ENCODE peak calls at places on chromosomes 7 and 10, in ten cellular contexts. X, F, Q, U, L, G, R, N, P and V are unnamed samples.
A peak's percentile ranks its signal among the peaks of the same experiment; 100 is the strongest.

GRCh38 chr10:78267598-78267997 is 233.9 kb downstream of the RPS24 start:
- DNase-seq in X (peak; percentile 30), F (peak; percentile 61), Q (no peak), U (no peak), L (no peak), G (no peak), R (no peak), N (no peak), P (no peak), V (no peak)

GRCh38 chr10:29858352-29859267 is 200.8 kb downstream of the JCAD start:
- DNase-seq in X (peak; percentile 73), F (peak; percentile 80), Q (peak; percentile 73), U (peak; percentile 90), L (peak; percentile 86), G (peak; percentile 36), R (peak; percentile 71), N (peak; percentile 46), P (no peak), V (no peak)

GRCh38 chr7:151831606-151832005 is 45.3 kb downstream of the PRKAG2 start:
- DNase-seq in X (no peak), F (no peak), Q (no peak), U (no peak), L (peak; percentile 45), G (no peak), R (no peak), N (no peak), P (no peak), V (peak; percentile 44)

GRCh38 chr7:9026121-9026520 is 592.7 kb downstream of the NXPH1 start:
- DNase-seq in X (no peak), F (no peak), Q (no peak), U (no peak), L (no peak), G (no peak), R (no peak), N (no peak), P (no peak), V (no peak)

GRCh38 chr7:91832493-91833045 is 47.9 kb downstream of the MTERF1 start:
- DNase-seq in X (no peak), F (peak; percentile 25), Q (no peak), U (no peak), L (no peak), G (no peak), R (no peak), N (no peak), P (no peak), V (no peak)

GRCh38 chr10:56116684-56117083 is 244.4 kb downstream of the ZWINT start:
- DNase-seq in X (peak; percentile 9), F (no peak), Q (no peak), U (no peak), L (no peak), G (no peak), R (no peak), N (no peak), P (no peak), V (no peak)

GRCh38 chr7:47314728-47315601 is 266.9 kb downstream of the TNS3 start:
- DNase-seq in X (no peak), F (peak; percentile 53), Q (peak; percentile 78), U (no peak), L (peak; percentile 75), G (peak; percentile 51), R (peak; percentile 58), N (no peak), P (no peak), V (no peak)

GRCh38 chr10:33487014-33487776 is 152.7 kb upstream of the NRP1 start:
- DNase-seq in X (no peak), F (peak; percentile 23), Q (no peak), U (no peak), L (no peak), G (no peak), R (no peak), N (no peak), P (no peak), V (no peak)

GRCh38 chr7:70719120-70719519 is 412.8 kb upstream of the GALNT17 start:
- DNase-seq in X (no peak), F (no peak), Q (no peak), U (no peak), L (no peak), G (no peak), R (no peak), N (no peak), P (no peak), V (no peak)

GRCh38 chr7:70717553-70718248 is 414.2 kb upstream of the GALNT17 start:
- DNase-seq in X (no peak), F (no peak), Q (no peak), U (no peak), L (no peak), G (no peak), R (no peak), N (no peak), P (no peak), V (no peak)

GRCh38 chr7:70721500-70721899 is 410.4 kb upstream of the GALNT17 start:
- DNase-seq in X (no peak), F (no peak), Q (no peak), U (no peak), L (no peak), G (no peak), R (no peak), N (no peak), P (no peak), V (no peak)

GRCh38 chr7:70723339-70723738 is 408.6 kb upstream of the GALNT17 start:
- DNase-seq in X (no peak), F (no peak), Q (no peak), U (no peak), L (no peak), G (no peak), R (no peak), N (no peak), P (no peak), V (no peak)

DNA sequence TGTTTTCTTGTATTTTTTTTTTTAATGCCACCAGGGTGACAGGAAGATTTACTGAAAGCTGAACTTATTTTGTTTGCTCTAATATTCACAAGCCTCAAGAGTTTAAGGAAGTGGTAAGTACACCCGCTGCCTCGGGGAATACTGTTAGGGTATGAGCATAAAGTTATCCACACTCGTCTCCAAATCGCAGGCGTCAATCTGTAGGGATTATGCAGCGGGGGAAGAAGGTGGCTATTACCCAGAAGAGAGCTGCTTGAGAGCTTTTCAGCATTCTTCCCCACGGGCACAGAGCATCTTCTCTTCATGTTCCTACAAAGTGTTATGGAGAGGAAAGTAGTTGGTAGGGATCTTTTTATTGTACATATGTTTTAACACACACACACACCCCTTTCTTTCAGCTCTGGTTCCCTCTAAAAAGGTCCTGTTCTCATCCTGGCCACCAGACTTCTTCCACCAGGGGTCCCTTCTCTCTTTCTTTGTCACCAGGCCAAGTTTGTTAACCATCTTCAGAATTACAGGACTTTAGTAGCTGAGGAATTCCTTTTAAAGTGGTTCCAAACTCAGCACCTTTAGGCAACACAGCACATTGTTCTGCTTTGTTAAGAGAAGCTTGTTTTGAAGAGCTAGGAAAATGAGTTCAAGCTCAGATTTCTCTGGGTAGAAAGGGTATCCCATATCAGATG is 411.6 kb upstream of the GALNT17 start:
- DNase-seq in X (no peak), F (no peak), Q (no peak), U (no peak), L (no peak), G (no peak), R (no peak), N (no peak), P (no peak), V (no peak)
- H3K4me3 ChIP-seq in X (no peak overlapping the region), F (no peak overlapping the region), Q (no peak overlapping the region), U (no peak overlapping the region), L (no peak overlapping the region), G (no peak overlapping the region), R (no peak overlapping the region), N (no peak overlapping the region), P (no peak overlapping the region), V (no peak overlapping the region)

GRCh38 chr10:58513189-58514101 is 773 bp downstream of the BICC1 start:
- DNase-seq in X (peak; percentile 42), F (peak; percentile 70), Q (peak; percentile 71), U (peak; percentile 76), L (peak; percentile 88), G (peak; percentile 63), R (peak; percentile 73), N (peak; percentile 41), P (no peak), V (peak; percentile 61)
- H3K27ac ChIP-seq in X (peak overlapping the region; percentile 85), F (peak overlapping the region; percentile 81), Q (peak overlapping the region; percentile 69), U (peak overlapping the region; percentile 78), L (peak overlapping the region; percentile 81), G (peak overlapping the region; percentile 87), R (peak overlapping the region; percentile 92), N (no peak overlapping the region), P (no peak overlapping the region), V (peak overlapping the region; percentile 75)

GRCh38 chr7:115631782-115632181 is 398.8 kb downstream of the TFEC start:
- DNase-seq in X (peak; percentile 9), F (no peak), Q (no peak), U (no peak), L (no peak), G (no peak), R (no peak), N (no peak), P (no peak), V (no peak)

GRCh38 chr7:115635367-115635766 is 395.2 kb downstream of the TFEC start:
- DNase-seq in X (no peak), F (peak; percentile 33), Q (no peak), U (no peak), L (no peak), G (peak; percentile 7), R (no peak), N (no peak), P (no peak), V (no peak)

GRCh38 chr7:115632636-115633035 is 397.9 kb downstream of the TFEC start:
- DNase-seq in X (peak; percentile 8), F (no peak), Q (no peak), U (no peak), L (no peak), G (no peak), R (no peak), N (no peak), P (no peak), V (no peak)

GRCh38 chr7:115634633-115635032 is 395.9 kb downstream of the TFEC start:
- DNase-seq in X (peak; percentile 28), F (peak; percentile 13), Q (no peak), U (no peak), L (no peak), G (no peak), R (no peak), N (no peak), P (no peak), V (no peak)

DNA sequence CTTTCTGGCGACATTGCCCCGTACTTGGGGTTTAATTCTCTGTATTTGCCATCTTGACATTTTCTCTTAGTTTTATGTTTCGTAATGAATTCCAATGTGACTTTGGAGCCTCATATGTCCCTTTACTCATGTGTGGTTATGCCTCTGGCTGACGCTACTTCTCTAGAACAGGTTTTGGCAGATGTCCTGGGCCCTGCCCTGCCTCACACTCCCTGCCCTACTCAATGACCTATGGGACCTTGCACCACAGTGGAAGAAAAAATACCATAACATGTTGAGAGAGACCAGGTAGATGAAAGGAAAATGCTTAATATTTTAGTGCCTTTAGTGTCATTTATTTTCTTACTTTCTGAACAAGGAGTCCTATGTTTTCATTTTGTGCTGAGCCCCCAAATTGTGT is 400.5 kb downstream of the TFEC start:
- DNase-seq in X (no peak), F (no peak), Q (no peak), U (no peak), L (no peak), G (no peak), R (no peak), N (no peak), P (no peak), V (no peak)
- H3K4me3 ChIP-seq in X (no peak overlapping the region), F (no peak overlapping the region), Q (no peak overlapping the region), U (no peak overlapping the region), L (no peak overlapping the region), G (no peak overlapping the region), R (no peak overlapping the region), N (no peak overlapping the region), P (no peak overlapping the region), V (no peak overlapping the region)

DNA sequence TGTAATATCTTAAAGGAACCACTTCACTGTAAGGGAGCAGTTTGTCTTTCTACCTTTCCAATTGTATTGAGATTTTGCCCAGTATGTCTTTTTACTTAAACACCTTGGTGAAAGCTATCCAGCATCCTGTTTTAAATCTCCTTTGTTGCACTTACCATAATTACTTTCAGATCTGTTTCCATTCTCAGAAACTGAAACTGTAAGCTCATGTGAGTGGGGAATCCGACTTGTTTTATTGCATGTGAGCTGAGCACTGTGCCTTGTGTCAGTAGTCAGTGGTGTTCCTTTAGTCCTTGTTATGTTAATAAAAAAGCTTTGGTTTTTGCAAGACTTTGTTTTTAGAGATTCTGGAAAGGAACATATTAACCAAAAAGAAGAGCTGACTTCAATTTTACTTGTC is 42.2 kb downstream of the BMPR1A start:
- DNase-seq in X (no peak), F (peak; percentile 46), Q (no peak), U (no peak), L (no peak), G (no peak), R (no peak), N (no peak), P (peak; percentile 3), V (no peak)
- H3K27ac ChIP-seq in X (no peak overlapping the region), F (no peak overlapping the region), Q (no peak overlapping the region), U (peak overlapping the region; percentile 34), L (no peak overlapping the region), G (no peak overlapping the region), R (no peak overlapping the region), N (no peak overlapping the region), P (no peak overlapping the region), V (no peak overlapping the region)